ENCODE peak calls at places on chromosomes 4 and X, in five cellular contexts. V, A, B, Q and M are unnamed samples.

GRCh38 chrX:120452131-120452530 is 17.0 kb downstream of the LAMP2 start:
- DNase-seq in A (no peak), V (peak; percentile 43), Q (no peak), B (peak; percentile 4), M (peak; percentile 34)

GRCh38 chrX:122586831-122587230 is 597.2 kb upstream of the GRIA3 start:
- DNase-seq in B (no peak), Q (no peak), A (no peak), V (no peak), M (no peak)

GRCh38 chrX:47991263-47992092 is 12.3 kb downstream of the ZNF182 start:
- DNase-seq in B (no peak), A (no peak), Q (no peak), V (no peak), M (no peak)

GRCh38 chr4:189823611-189824010 is 117.1 kb upstream of the FRG1 start:
- DNase-seq in A (no peak), V (no peak), B (no peak), Q (no peak), M (no peak)

GRCh38 chr4:140116442-140117104 is 37.4 kb downstream of the MAML3 start:
- DNase-seq in V (no peak), A (no peak), Q (no peak), B (no peak), M (no peak)

GRCh38 chr4:122152699-122153328 is 683 bp downstream of the BLTP1 start:
- DNase-seq in V (no peak), B (peak; percentile 9), Q (peak; percentile 15), A (peak; percentile 24), M (peak; percentile 15)

GRCh38 chrX:39757971-39758370 is 339.8 kb downstream of the BCOR start:
- DNase-seq in V (no peak), B (no peak), Q (no peak), A (no peak), M (no peak)

GRCh38 chrX:7083468-7084396 is 63.8 kb upstream of the STS start:
- DNase-seq in V (no peak), Q (no peak), B (no peak), A (peak; percentile 23), M (no peak)

GRCh38 chr4:67929447-67929846 is 33.8 kb downstream of the TMPRSS11A start:
- DNase-seq in Q (no peak), A (no peak), B (no peak), V (no peak), M (no peak)

GRCh38 chrX:103656623-103657022 is 27.8 kb downstream of the TCEAL1 start:
- DNase-seq in A (no peak), V (no peak), B (no peak), Q (no peak), M (no peak)

GRCh38 chr4:2179717-2180116 is 62.2 kb downstream of the HAUS3 start:
- DNase-seq in Q (no peak), A (no peak), B (no peak), V (no peak), M (no peak)

GRCh38 chr4:40933272-40934053 is 183.7 kb downstream of the NSUN7 start:
- DNase-seq in V (no peak), Q (no peak), B (no peak), A (no peak), M (no peak)

GRCh38 chrX:123450217-123450616 is 266.1 kb downstream of the GRIA3 start:
- DNase-seq in V (no peak), Q (no peak), A (no peak), B (peak; percentile 3), M (peak; percentile 23)

GRCh38 chrX:44945736-44946135 is 72.7 kb downstream of the KDM6A start:
- DNase-seq in V (no peak), A (no peak), B (peak; percentile 10), Q (no peak), M (peak; percentile 25)

GRCh38 chrX:136866337-136867095 is 14.0 kb downstream of the RBMX start:
- DNase-seq in A (no peak), B (peak; percentile 14), Q (no peak), V (no peak), M (no peak)

GRCh38 chr4:169128902-169129301 is 118.8 kb upstream of the CBR4 start:
- DNase-seq in V (no peak), B (no peak), Q (no peak), A (no peak), M (no peak)

GRCh38 chr4:172962564-172963353 is 205.9 kb upstream of the GALNT7 start:
- DNase-seq in Q (no peak), A (no peak), V (no peak), B (no peak), M (no peak)

GRCh38 chrX:63754141-63754859 is 30.7 kb downstream of the ARHGEF9 start:
- DNase-seq in Q (no peak), A (no peak), V (no peak), B (no peak), M (no peak)

GRCh38 chr4:28082686-28083390 is 1222.2 kb downstream of the STIM2 start:
- DNase-seq in V (no peak), Q (no peak), B (no peak), A (no peak), M (no peak)

GRCh38 chrX:45517090-45517973 is 316.7 kb upstream of the DIPK2B start:
- DNase-seq in A (no peak), V (no peak), B (peak; percentile 16), Q (no peak), M (no peak)

GRCh38 chr4:67087897-67088296 is 457.4 kb downstream of the CENPC start:
- DNase-seq in V (peak; percentile 77), Q (peak; percentile 1), B (peak; percentile 27), A (no peak), M (peak; percentile 39)

GRCh38 chrX:51459125-51459524 is 37.3 kb downstream of the NUDT11 start:
- DNase-seq in V (no peak), A (no peak), B (peak; percentile 3), Q (no peak), M (peak; percentile 54)

GRCh38 chrX:18129694-18130093 is 91.0 kb downstream of the BEND2 start:
- DNase-seq in A (no peak), B (no peak), Q (no peak), V (no peak), M (no peak)

GRCh38 chr4:3384771-3385701 is 56.7 kb upstream of the HGFAC start:
- DNase-seq in A (no peak), B (peak; percentile 35), V (peak; percentile 46), Q (no peak), M (no peak)

GRCh38 chr4:60122820-60123219 is 1077.3 kb upstream of the ADGRL3 start:
- DNase-seq in Q (no peak), B (no peak), A (no peak), V (no peak), M (no peak)

GRCh38 chr4:119498520-119498919 is 130.1 kb downstream of the PDE5A start:
- DNase-seq in Q (no peak), A (no peak), V (no peak), B (peak; percentile 38), M (no peak)

GRCh38 chr4:190016369-190017289 is 10.4 kb downstream of the FRG2 start:
- DNase-seq in V (peak; percentile 56), B (no peak), A (no peak), Q (no peak), M (no peak)

GRCh38 chr4:15938182-15938581 is 358 bp downstream of the FGFBP1 start:
- DNase-seq in B (no peak), V (peak; percentile 54), Q (no peak), A (no peak), M (no peak)

GRCh38 chrX:46354481-46354880 is 190.7 kb downstream of the ZNF674 start:
- DNase-seq in Q (no peak), B (no peak), V (no peak), A (no peak), M (no peak)

GRCh38 chr4:134787315-134787714 is 585.7 kb upstream of the PABPC4L start:
- DNase-seq in Q (no peak), A (no peak), B (no peak), V (no peak), M (no peak)

GRCh38 chr4:178387756-178388155 is 945.5 kb upstream of the AGA start:
- DNase-seq in Q (no peak), V (no peak), B (no peak), A (no peak), M (no peak)
- TF ChIP-seq TAF1 in Q (no peak), V (no peak), B (no peak), A (no peak), M (no peak)

GRCh38 chrX:9895225-9895912 is 71.8 kb upstream of the CLDN34 start:
- DNase-seq in B (no peak), V (no peak), A (no peak), Q (no peak), M (no peak)

GRCh38 chrX:9905288-9905687 is 61.9 kb upstream of the CLDN34 start:
- DNase-seq in V (no peak), Q (no peak), A (no peak), B (no peak), M (no peak)

GRCh38 chrX:9897761-9898161 is 69.4 kb upstream of the CLDN34 start:
- DNase-seq in V (no peak), Q (no peak), B (no peak), A (no peak), M (no peak)

GRCh38 chrX:9902651-9903050 is 64.5 kb upstream of the CLDN34 start:
- DNase-seq in A (no peak), B (no peak), V (no peak), Q (no peak), M (no peak)

DNA sequence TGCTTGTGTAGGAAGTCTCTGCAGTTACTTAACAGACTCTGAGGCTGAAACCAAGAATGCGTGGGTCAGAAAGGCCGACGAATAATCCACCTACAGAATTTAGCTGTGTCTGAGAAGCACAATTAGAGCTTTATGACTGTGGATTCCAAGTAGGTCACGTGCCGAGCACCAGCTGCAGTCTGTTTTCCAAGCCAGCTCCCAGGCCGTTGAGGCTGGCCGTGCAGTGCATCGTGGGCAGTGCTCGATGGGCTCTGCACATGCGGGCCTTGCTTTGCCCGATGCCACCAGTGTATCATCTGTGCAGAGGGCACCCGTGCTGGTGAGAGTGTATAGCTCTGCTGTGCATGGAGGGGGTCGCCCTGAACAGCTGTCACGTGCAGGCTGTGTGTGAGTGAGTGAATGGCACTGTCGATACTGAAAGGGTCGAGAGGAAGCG is 67.5 kb upstream of the CLDN34 start:
- DNase-seq in Q (no peak), V (no peak), A (no peak), B (no peak), M (no peak)
- TF ChIP-seq TAF1 in Q (no peak), V (no peak), A (no peak), B (no peak), M (no peak)

GRCh38 chr4:25667931-25668557 is 12.4 kb downstream of the SLC34A2 start:
- DNase-seq in Q (no peak), A (no peak), B (peak; percentile 34), V (no peak), M (peak; percentile 28)
- TF ChIP-seq TAF1 in Q (no peak), A (no peak), B (no peak), V (no peak), M (no peak)

GRCh38 chr4:37524267-37524666 is 161.9 kb downstream of the RELL1 start:
- DNase-seq in Q (no peak), V (no peak), A (no peak), B (no peak), M (no peak)

GRCh38 chr4:37517326-37517725 is 168.8 kb downstream of the RELL1 start:
- DNase-seq in A (no peak), Q (no peak), V (no peak), B (no peak), M (no peak)

GRCh38 chr4:37528161-37528560 is 158.0 kb downstream of the RELL1 start:
- DNase-seq in A (no peak), B (peak; percentile 16), V (no peak), Q (no peak), M (no peak)

DNA sequence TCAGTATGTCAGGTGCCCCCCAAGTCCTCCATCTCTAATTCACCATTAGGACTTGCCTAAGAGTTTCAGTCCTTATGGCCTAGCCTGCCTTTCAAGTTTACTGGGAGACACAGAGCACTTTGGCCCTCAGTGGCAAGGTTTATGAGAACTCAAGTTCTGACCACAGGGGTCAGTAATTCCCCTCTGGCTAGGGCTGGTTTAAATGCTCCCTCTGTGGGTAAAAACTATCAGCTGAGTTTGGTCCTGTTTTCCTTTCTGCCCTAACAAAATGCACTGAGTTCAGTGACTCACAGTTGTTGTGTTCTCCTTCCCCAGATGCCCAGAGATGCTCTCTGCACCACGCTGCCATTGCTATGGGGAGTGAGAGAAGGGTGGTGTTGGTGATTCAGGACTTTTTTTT is 163.2 kb downstream of the RELL1 start:
- DNase-seq in V (no peak), Q (no peak), A (no peak), B (no peak), M (no peak)
- TF ChIP-seq TAF1 in V (no peak), Q (no peak), A (no peak), B (no peak), M (no peak)